ENCODE peak calls at places on chromosomes 3 and 15, in four cellular contexts. T, A, M and D are unnamed samples.

GRCh38 chr3:53748512-53749271 is 97.5 kb downstream of the CHDH start:
- DNase-seq in A (no peak), T (no peak), M (no peak), D (no peak)

GRCh38 chr15:77009646-77010311 is 14.9 kb downstream of the PSTPIP1 start:
- DNase-seq in M (no peak), A (no peak), T (no peak), D (no peak)

GRCh38 chr3:143445118-143445517 is 325.5 kb downstream of the CHST2 start:
- DNase-seq in A (no peak), T (no peak), M (no peak), D (peak)

GRCh38 chr3:137792633-137793271 is 28.6 kb downstream of the SOX14 start:
- DNase-seq in T (no peak), A (peak), M (no peak), D (no peak)

GRCh38 chr15:58506064-58506490 is 74.3 kb downstream of the LIPC start:
- DNase-seq in T (no peak), M (no peak), A (no peak), D (no peak)

GRCh38 chr15:89301304-89302089 is 33.1 kb downstream of the POLG start:
- DNase-seq in T (no peak), A (no peak), M (no peak), D (no peak)

GRCh38 chr3:87350367-87351199 is 74.2 kb upstream of the POU1F1 start:
- DNase-seq in A (peak), T (no peak), M (no peak), D (peak)

GRCh38 chr3:161969867-161970266 is 473.3 kb downstream of the OTOL1 start:
- DNase-seq in A (no peak), M (no peak), T (no peak), D (no peak)

DNA sequence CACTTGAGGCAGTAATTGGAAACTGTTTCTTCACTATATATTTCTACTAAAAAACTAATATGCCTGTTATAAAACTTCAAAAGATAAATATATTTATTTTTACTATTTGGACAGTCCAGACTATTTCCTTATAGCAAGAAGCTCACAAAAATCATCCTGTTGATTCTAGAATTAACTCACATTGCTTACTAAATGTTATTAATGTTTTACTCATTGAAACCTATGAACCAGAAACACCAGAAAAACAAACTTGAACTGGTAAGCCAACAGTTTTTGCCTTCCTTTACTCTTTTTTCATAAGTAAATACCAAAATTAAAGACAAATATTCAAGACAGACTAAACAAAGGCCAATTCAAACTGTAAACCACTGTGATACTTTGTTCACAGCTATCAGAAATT is 26.4 kb downstream of the TOMM70 start:
- DNase-seq in M (no peak), A (no peak), T (no peak), D (no peak)
- H3K4me3 ChIP-seq in M (no peak), A (no peak), T (no peak), D (no peak)

GRCh38 chr3:100311011-100311410 is 23.5 kb upstream of the NIT2 start:
- DNase-seq in T (no peak), A (no peak), M (no peak), D (no peak)
- H3K4me3 ChIP-seq in T (no peak), A (no peak), M (no peak), D (no peak)

GRCh38 chr15:61880079-61880478 is 180.2 kb downstream of the VPS13C start:
- DNase-seq in T (no peak), A (no peak), M (no peak), D (no peak)
- H3K4me3 ChIP-seq in T (no peak), A (no peak), M (no peak), D (no peak)

DNA sequence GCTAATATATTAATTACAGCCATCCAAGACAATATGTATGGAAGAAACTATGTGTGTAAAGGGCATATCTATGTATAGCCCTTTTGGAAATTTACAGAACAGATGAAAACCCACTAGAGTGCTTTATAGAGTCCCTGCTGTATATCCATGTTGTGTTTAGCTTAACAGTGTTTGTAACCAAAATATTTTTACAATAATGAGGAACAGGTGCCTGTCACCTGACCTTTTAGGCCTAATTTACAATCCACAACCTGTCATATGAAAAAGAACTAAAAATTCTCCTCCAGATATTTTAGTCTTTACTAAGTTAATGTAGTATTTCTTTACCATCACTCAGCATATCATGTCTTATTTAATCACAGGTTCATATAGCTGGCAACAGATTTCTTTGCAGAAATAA is 16.4 kb upstream of the SATB1 start:
- DNase-seq in A (no peak), M (no peak), T (no peak), D (no peak)
- H3K4me3 ChIP-seq in A (no peak), M (no peak), T (no peak), D (no peak)